ENCODE peak calls at places on chromosomes 4 and X, in seven cellular contexts. One of them, this sample, is unnamed.

GRCh38 chrX:6129195-6129594 is 99.5 kb downstream of the NLGN4X start:
- DNase-seq in H4: no peak
- DNase-seq in NCI-H1417: no peak
- DNase-seq in astrocyte of the spinal cord: no peak
- DNase-seq in posterior cingulate gyrus: no peak
- DNase-seq in CD8-positive, alpha-beta T cell: no peak
- DNase-seq in natural killer cell: no peak
- DNase-seq in this sample: no peak

GRCh38 chr4:184473515-184474260 is 662 bp downstream of the IRF2 start:
- DNase-seq in astrocyte of the spinal cord: no peak
- DNase-seq in CD8-positive, alpha-beta T cell: peak; percentile 44
- DNase-seq in natural killer cell: peak; percentile 43
- DNase-seq in NCI-H1417: peak; percentile 82
- DNase-seq in H4: peak; percentile 30
- DNase-seq in posterior cingulate gyrus: peak; percentile 82
- DNase-seq in this sample: peak; percentile 23

GRCh38 chr4:138494931-138495330 is 252.8 kb upstream of the SLC7A11 start:
- DNase-seq in H4: peak; percentile 76
- DNase-seq in natural killer cell: no peak
- DNase-seq in CD8-positive, alpha-beta T cell: no peak
- DNase-seq in NCI-H1417: peak; percentile 53
- DNase-seq in posterior cingulate gyrus: no peak
- DNase-seq in astrocyte of the spinal cord: peak; percentile 4
- DNase-seq in this sample: peak; percentile 35

GRCh38 chr4:179307297-179308136 is 1865.3 kb upstream of the AGA start:
- DNase-seq in astrocyte of the spinal cord: peak; percentile 17
- DNase-seq in H4: no peak
- DNase-seq in posterior cingulate gyrus: no peak
- DNase-seq in NCI-H1417: peak; percentile 23
- DNase-seq in CD8-positive, alpha-beta T cell: no peak
- DNase-seq in natural killer cell: no peak
- DNase-seq in this sample: peak; percentile 3

GRCh38 chrX:73563740-73564073 is 710 bp downstream of the CHIC1 start:
- DNase-seq in H4: no peak
- DNase-seq in NCI-H1417: no peak
- DNase-seq in CD8-positive, alpha-beta T cell: no peak
- DNase-seq in astrocyte of the spinal cord: peak; percentile 29
- DNase-seq in natural killer cell: no peak
- DNase-seq in posterior cingulate gyrus: no peak
- DNase-seq in this sample: peak; percentile 46

GRCh38 chrX:106484233-106484632 is 127.5 kb upstream of the RADX start:
- DNase-seq in natural killer cell: no peak
- DNase-seq in astrocyte of the spinal cord: no peak
- DNase-seq in NCI-H1417: no peak
- DNase-seq in CD8-positive, alpha-beta T cell: no peak
- DNase-seq in posterior cingulate gyrus: no peak
- DNase-seq in H4: no peak
- DNase-seq in this sample: no peak

GRCh38 chrX:10574663-10575062 is 45.7 kb downstream of the MID1 start:
- DNase-seq in NCI-H1417: no peak
- DNase-seq in CD8-positive, alpha-beta T cell: no peak
- DNase-seq in astrocyte of the spinal cord: no peak
- DNase-seq in H4: no peak
- DNase-seq in natural killer cell: no peak
- DNase-seq in posterior cingulate gyrus: no peak
- DNase-seq in this sample: no peak

GRCh38 chrX:103565752-103566151 is 19.6 kb upstream of the TCEAL4 start:
- DNase-seq in natural killer cell: no peak
- DNase-seq in posterior cingulate gyrus: no peak
- DNase-seq in CD8-positive, alpha-beta T cell: no peak
- DNase-seq in astrocyte of the spinal cord: peak; percentile 55
- DNase-seq in H4: no peak
- DNase-seq in NCI-H1417: no peak
- DNase-seq in this sample: no peak

GRCh38 chrX:40933132-40934078 is 151.8 kb upstream of the USP9X start:
- DNase-seq in astrocyte of the spinal cord: peak; percentile 61
- DNase-seq in CD8-positive, alpha-beta T cell: no peak
- DNase-seq in posterior cingulate gyrus: no peak
- DNase-seq in H4: peak; percentile 52
- DNase-seq in natural killer cell: no peak
- DNase-seq in NCI-H1417: no peak
- DNase-seq in this sample: no peak

GRCh38 chr4:82005153-82005552 is 368.6 kb downstream of the HNRNPD start:
- DNase-seq in posterior cingulate gyrus: no peak
- DNase-seq in H4: no peak
- DNase-seq in natural killer cell: no peak
- DNase-seq in astrocyte of the spinal cord: no peak
- DNase-seq in CD8-positive, alpha-beta T cell: no peak
- DNase-seq in NCI-H1417: no peak
- DNase-seq in this sample: no peak

GRCh38 chrX:112731793-112732192 is 52.1 kb upstream of the LHFPL1 start:
- DNase-seq in H4: no peak
- DNase-seq in posterior cingulate gyrus: no peak
- DNase-seq in NCI-H1417: peak; percentile 14
- DNase-seq in astrocyte of the spinal cord: peak; percentile 5
- DNase-seq in natural killer cell: no peak
- DNase-seq in CD8-positive, alpha-beta T cell: no peak
- DNase-seq in this sample: no peak

GRCh38 chr4:139555705-139556070 is 331 bp downstream of the SETD7 start:
- DNase-seq in astrocyte of the spinal cord: no peak
- DNase-seq in NCI-H1417: no peak
- DNase-seq in posterior cingulate gyrus: peak; percentile 79
- DNase-seq in CD8-positive, alpha-beta T cell: no peak
- DNase-seq in H4: no peak
- DNase-seq in natural killer cell: no peak
- DNase-seq in this sample: peak; percentile 14